ENCODE peak calls at places on chromosomes 5 and 9, in six cellular contexts. A, N, H, Y, T and S are unnamed samples.

GRCh38 chr5:158812381-158812780 is 287.3 kb downstream of the EBF1 start:
- DNase-seq in A (peak; percentile 68), Y (no peak), T (no peak), H (no peak), N (no peak), S (no peak)

GRCh38 chr5:74199005-74199404 is 441.5 kb downstream of the ENC1 start:
- DNase-seq in H (no peak), A (peak; percentile 45), N (no peak), Y (no peak), T (no peak), S (no peak)

GRCh38 chr5:139985733-139986132 is 57.4 kb downstream of the NRG2 start:
- DNase-seq in T (peak; percentile 17), A (no peak), N (no peak), H (no peak), Y (no peak), S (peak; percentile 96)

GRCh38 chr5:1291611-1292080 is 3.2 kb downstream of the TERT start:
- DNase-seq in T (no peak), A (no peak), H (no peak), N (no peak), Y (peak; percentile 31), S (no peak)

GRCh38 chr5:54234304-54234938 is 76.0 kb downstream of the ARL15 start:
- DNase-seq in A (no peak), N (no peak), Y (no peak), T (peak; percentile 75), H (peak; percentile 4), S (peak; percentile 54)

GRCh38 chr9:105088088-105088487 is 156.4 kb upstream of the SLC44A1 start:
- DNase-seq in H (no peak), N (no peak), T (no peak), A (no peak), Y (no peak), S (no peak)

GRCh38 chr5:150778517-150779396 is at the start of gene SMIM3:
- DNase-seq in H (peak; percentile 69), Y (peak; percentile 87), N (no peak), T (peak; percentile 79), A (peak; percentile 84), S (peak; percentile 79)

GRCh38 chr5:9898319-9898718 is 268.2 kb upstream of the TAS2R1 start:
- DNase-seq in N (no peak), A (no peak), T (peak; percentile 74), Y (no peak), H (no peak), S (peak; percentile 55)

GRCh38 chr9:71909887-71910601 is 949 bp downstream of the ABHD17B start:
- DNase-seq in N (no peak), T (peak; percentile 31), Y (peak; percentile 76), A (peak; percentile 56), H (peak; percentile 51), S (peak; percentile 30)

GRCh38 chr9:75139201-75139600 is 50.9 kb downstream of the OSTF1 start:
- DNase-seq in H (no peak), T (no peak), Y (no peak), N (no peak), A (no peak), S (no peak)